ENCODE peak calls at places on chromosome 14, in nine cellular contexts. Y is kidney epithelial cell; D is dorsolateral prefrontal cortex; V is HFF-Myc; T is neural progenitor cell; W is uterus; F is AG04450; S is CD8-positive, alpha-beta T cell; U is MM.1S. H is an unnamed sample.

GRCh38 chr14:101518611-101519048 is 42.7 kb upstream of the DIO3 start:
- DNase-seq in F (no peak), V (no peak), D (no peak), U (no peak), W (peak), S (no peak), Y (no peak), T (no peak), H (no peak)

GRCh38 chr14:24403294-24404013 is 4.7 kb downstream of the NYNRIN start:
- DNase-seq in D (no peak), U (no peak), F (no peak), W (no peak), V (no peak), T (no peak), Y (no peak), S (no peak), H (no peak)

GRCh38 chr14:76056128-76056527 is 70.6 kb downstream of the IFT43 start:
- DNase-seq in V (no peak), T (no peak), U (no peak), F (no peak), Y (no peak), D (no peak), W (no peak), S (no peak), H (no peak)

GRCh38 chr14:106738075-106738474 is 1211.7 kb downstream of the TMEM121 start:
- DNase-seq in U (no peak), F (no peak), W (no peak), V (no peak), S (no peak), Y (no peak), T (no peak), D (no peak), H (no peak)

GRCh38 chr14:23661542-23661941 is 25.4 kb downstream of the DHRS2 start:
- DNase-seq in Y (no peak), W (no peak), S (no peak), T (no peak), D (no peak), U (no peak), V (no peak), F (no peak), H (no peak)

GRCh38 chr14:31025335-31026075 is at the start of gene AP4S1:
- DNase-seq in Y (no peak), W (peak), S (peak), V (no peak), T (peak), U (peak), F (no peak), D (peak), H (no peak)

GRCh38 chr14:23865502-23865901 is 88.1 kb upstream of the DHRS4 start:
- DNase-seq in V (no peak), U (no peak), W (no peak), F (no peak), S (no peak), Y (no peak), D (no peak), T (no peak), H (no peak)

GRCh38 chr14:92252291-92252690 is 70.7 kb upstream of the SLC24A4 start:
- DNase-seq in Y (no peak), D (peak), W (no peak), T (no peak), U (no peak), S (no peak), V (no peak), F (no peak), H (no peak)

GRCh38 chr14:76770521-76771431 is 9.5 kb downstream of the VASH1 start:
- DNase-seq in F (no peak), D (no peak), T (no peak), S (no peak), U (no peak), V (no peak), Y (no peak), W (no peak), H (no peak)

GRCh38 chr14:30710870-30711269 is 88.8 kb downstream of the SCFD1 start:
- DNase-seq in S (no peak), V (no peak), Y (no peak), D (no peak), W (no peak), U (no peak), T (no peak), F (no peak), H (no peak)

GRCh38 chr14:44791730-44792129 is 170.0 kb downstream of the KLHL28 start:
- DNase-seq in U (no peak), Y (no peak), F (no peak), W (no peak), V (no peak), S (no peak), T (no peak), D (no peak), H (no peak)

GRCh38 chr14:20830831-20831230 is 28.2 kb upstream of the RNASE1 start:
- DNase-seq in V (no peak), U (no peak), D (no peak), Y (no peak), T (no peak), W (no peak), F (no peak), S (no peak), H (no peak)

GRCh38 chr14:65377576-65377975 is 35.0 kb upstream of the FUT8 start:
- DNase-seq in D (no peak), Y (no peak), T (no peak), W (peak), S (no peak), V (no peak), U (no peak), F (no peak), H (no peak)

GRCh38 chr14:83172363-83172762 is 1638.7 kb upstream of the SEL1L start:
- DNase-seq in F (peak), W (no peak), U (no peak), V (no peak), T (no peak), Y (no peak), D (no peak), S (no peak), H (no peak)

GRCh38 chr14:71403673-71404072 is 496.4 kb downstream of the PCNX1 start:
- DNase-seq in T (no peak), S (no peak), V (no peak), D (no peak), F (no peak), U (peak), Y (no peak), W (no peak), H (peak)

GRCh38 chr14:56147980-56148901 is 30.0 kb downstream of the PELI2 start:
- DNase-seq in F (no peak), T (no peak), U (no peak), Y (no peak), V (no peak), D (no peak), W (no peak), S (no peak), H (no peak)

GRCh38 chr14:77260631-77261030 is 10.4 kb downstream of the NGB start:
- DNase-seq in S (no peak), U (no peak), F (no peak), W (no peak), V (no peak), D (no peak), T (no peak), Y (no peak), H (no peak)

GRCh38 chr14:59020382-59020781 is 168.1 kb upstream of the DAAM1 start:
- DNase-seq in U (no peak), W (no peak), T (peak), V (no peak), Y (no peak), F (no peak), D (no peak), S (no peak), H (peak)

GRCh38 chr14:85531141-85531593 is 1.2 kb downstream of the FLRT2 start:
- DNase-seq in V (no peak), U (no peak), D (no peak), F (no peak), S (no peak), W (peak), Y (no peak), T (peak), H (no peak)

GRCh38 chr14:24032727-24033418 is 18.9 kb upstream of the CARMIL3 start:
- DNase-seq in T (no peak), S (no peak), Y (no peak), U (no peak), D (no peak), F (no peak), W (peak), V (no peak), H (no peak)

GRCh38 chr14:74507085-74507484 is 13.5 kb downstream of the ISCA2 start:
- DNase-seq in W (no peak), F (no peak), Y (no peak), D (no peak), T (no peak), V (no peak), U (no peak), S (no peak), H (no peak)

GRCh38 chr14:97707603-97708002 is 910.4 kb downstream of the VRK1 start:
- DNase-seq in U (peak), Y (no peak), T (no peak), S (no peak), F (no peak), V (no peak), W (no peak), D (no peak), H (no peak)

GRCh38 chr14:65770681-65771080 is 358.2 kb downstream of the FUT8 start:
- DNase-seq in W (no peak), T (no peak), U (no peak), Y (no peak), D (no peak), S (no peak), F (no peak), V (no peak), H (no peak)

GRCh38 chr14:75011356-75012097 is 8.8 kb downstream of the EIF2B2 start:
- DNase-seq in S (no peak), V (no peak), Y (peak), D (no peak), T (no peak), U (no peak), F (no peak), W (no peak), H (peak)

GRCh38 chr14:51867753-51868152 is 7.3 kb downstream of the GNG2 start:
- DNase-seq in S (no peak), T (no peak), W (no peak), D (no peak), Y (no peak), V (no peak), F (no peak), U (no peak), H (no peak)

GRCh38 chr14:53034688-53035087 is 83.8 kb upstream of the FERMT2 start:
- DNase-seq in D (no peak), W (no peak), F (no peak), S (no peak), V (no peak), T (no peak), Y (no peak), U (no peak), H (no peak)

GRCh38 chr14:88380405-88380804 is 5.1 kb upstream of the SPATA7 start:
- DNase-seq in U (no peak), V (no peak), S (no peak), F (no peak), Y (no peak), T (no peak), D (no peak), W (no peak), H (peak)
- TF ChIP-seq CTCF in U (no peak), V (peak), S (no peak), F (peak), Y (peak), T (peak), D (peak), W (no peak), H (peak)

GRCh38 chr14:104602933-104603325 is 1.6 kb downstream of the TMEM179 start:
- DNase-seq in S (no peak), D (no peak), Y (no peak), T (no peak), F (no peak), W (no peak), V (no peak), U (no peak), H (no peak)

GRCh38 chr14:104602315-104602932 is 2.1 kb downstream of the TMEM179 start:
- DNase-seq in D (no peak), F (no peak), S (no peak), Y (no peak), T (no peak), W (no peak), U (no peak), V (no peak), H (no peak)

GRCh38 chr14:104601786-104602185 is 2.8 kb downstream of the TMEM179 start:
- DNase-seq in W (no peak), V (no peak), S (no peak), T (no peak), Y (no peak), D (peak), U (no peak), F (no peak), H (no peak)

GRCh38 chr14:104604461-104605449 is at the start of gene TMEM179:
- DNase-seq in V (no peak), Y (no peak), F (no peak), U (no peak), T (peak), D (no peak), W (no peak), S (no peak), H (no peak)

GRCh38 chr14:104603623-104604401 is 760 bp downstream of the TMEM179 start:
- DNase-seq in V (no peak), Y (no peak), F (no peak), U (no peak), D (no peak), S (no peak), T (no peak), W (no peak), H (no peak)
- H3K4me3 ChIP-seq in V (no peak), Y (no peak), F (no peak), U (no peak), D (peak), S (no peak), T (peak), W (no peak), H (no peak)

GRCh38 chr14:26138764-26139445 is 458.9 kb downstream of the NOVA1 start:
- DNase-seq in V (no peak), D (no peak), S (no peak), Y (no peak), W (no peak), U (no peak), F (no peak), T (peak), H (no peak)
- TF ChIP-seq CTCF in V (no peak), D (no peak), S (no peak), Y (no peak), W (no peak), U (no peak), F (no peak), T (peak), H (no peak)

GRCh38 chr14:61186341-61186740 is 94.8 kb downstream of the TMEM30B start:
- DNase-seq in D (no peak), Y (no peak), T (no peak), U (no peak), S (no peak), V (no peak), F (no peak), W (no peak), H (no peak)

GRCh38 chr14:61186793-61187641 is 94.1 kb downstream of the TMEM30B start:
- DNase-seq in F (no peak), W (no peak), S (no peak), T (peak), Y (no peak), D (no peak), V (no peak), U (no peak), H (no peak)

GRCh38 chr14:61188936-61189808 is 92.0 kb downstream of the TMEM30B start:
- DNase-seq in S (no peak), T (peak), V (no peak), Y (no peak), D (no peak), F (no peak), W (no peak), U (no peak), H (no peak)

GRCh38 chr14:61187642-61187905 is 93.6 kb downstream of the TMEM30B start:
- DNase-seq in T (no peak), D (no peak), W (no peak), F (no peak), S (no peak), V (no peak), U (no peak), Y (no peak), H (no peak)

GRCh38 chr14:61188196-61188595 is 92.9 kb downstream of the TMEM30B start:
- DNase-seq in F (no peak), T (peak), D (no peak), Y (no peak), V (no peak), U (no peak), W (no peak), S (no peak), H (no peak)
- H3K4me3 ChIP-seq in F (no peak), T (no peak), D (no peak), Y (no peak), V (no peak), U (no peak), W (no peak), S (no peak), H (peak)

H was measured in astrocyte of the cerebellum.